ENCODE peak calls at places on chromosomes 2 and 18, in seven cellular contexts. One of them, this sample, is unnamed.

GRCh38 chr2:160667811-160668210 is 174.2 kb upstream of the RBMS1 start:
- DNase-seq in fibroblast of pulmonary artery: no peak
- DNase-seq in CD8-positive, alpha-beta T cell: no peak
- DNase-seq in Caco-2: no peak
- DNase-seq in NB4: no peak
- DNase-seq in mucosa of descending colon: no peak
- DNase-seq in DND-41: no peak
- DNase-seq in this sample: peak

GRCh38 chr2:13542061-13542460 is 825.3 kb downstream of the TRIB2 start:
- DNase-seq in fibroblast of pulmonary artery: no peak
- DNase-seq in CD8-positive, alpha-beta T cell: no peak
- DNase-seq in Caco-2: no peak
- DNase-seq in NB4: no peak
- DNase-seq in mucosa of descending colon: no peak
- DNase-seq in DND-41: no peak
- DNase-seq in this sample: no peak

GRCh38 chr2:185511925-185512324 is 226.7 kb upstream of the FSIP2 start:
- DNase-seq in fibroblast of pulmonary artery: no peak
- DNase-seq in CD8-positive, alpha-beta T cell: no peak
- DNase-seq in Caco-2: no peak
- DNase-seq in NB4: no peak
- DNase-seq in mucosa of descending colon: no peak
- DNase-seq in DND-41: no peak
- DNase-seq in this sample: no peak

GRCh38 chr2:8709611-8710010 is 27.8 kb downstream of the ID2 start:
- DNase-seq in fibroblast of pulmonary artery: no peak
- DNase-seq in CD8-positive, alpha-beta T cell: no peak
- DNase-seq in Caco-2: no peak
- DNase-seq in NB4: no peak
- DNase-seq in mucosa of descending colon: peak
- DNase-seq in DND-41: no peak
- DNase-seq in this sample: no peak

GRCh38 chr2:79585701-79586428 is 73.0 kb downstream of the CTNNA2 start:
- DNase-seq in fibroblast of pulmonary artery: no peak
- DNase-seq in CD8-positive, alpha-beta T cell: no peak
- DNase-seq in Caco-2: no peak
- DNase-seq in NB4: no peak
- DNase-seq in mucosa of descending colon: no peak
- DNase-seq in DND-41: no peak
- DNase-seq in this sample: no peak

GRCh38 chr2:188695953-188696352 is 278.2 kb upstream of the COL3A1 start:
- DNase-seq in fibroblast of pulmonary artery: peak
- DNase-seq in CD8-positive, alpha-beta T cell: no peak
- DNase-seq in Caco-2: no peak
- DNase-seq in NB4: no peak
- DNase-seq in mucosa of descending colon: no peak
- DNase-seq in DND-41: no peak
- DNase-seq in this sample: peak

GRCh38 chr2:109407401-109408335 is 206.1 kb downstream of the SEPTIN10 start:
- DNase-seq in fibroblast of pulmonary artery: no peak
- DNase-seq in CD8-positive, alpha-beta T cell: no peak
- DNase-seq in Caco-2: no peak
- DNase-seq in NB4: peak
- DNase-seq in mucosa of descending colon: no peak
- DNase-seq in DND-41: no peak
- DNase-seq in this sample: no peak

GRCh38 chr18:48418000-48418399 is 8.8 kb upstream of the ZBTB7C start:
- DNase-seq in fibroblast of pulmonary artery: no peak
- DNase-seq in CD8-positive, alpha-beta T cell: no peak
- DNase-seq in Caco-2: no peak
- DNase-seq in NB4: peak
- DNase-seq in mucosa of descending colon: no peak
- DNase-seq in DND-41: no peak
- DNase-seq in this sample: no peak

GRCh38 chr2:169715379-169716228 is 18.0 kb upstream of the KLHL23 start:
- DNase-seq in fibroblast of pulmonary artery: no peak
- DNase-seq in CD8-positive, alpha-beta T cell: no peak
- DNase-seq in Caco-2: peak
- DNase-seq in NB4: no peak
- DNase-seq in mucosa of descending colon: peak
- DNase-seq in DND-41: no peak
- DNase-seq in this sample: peak

GRCh38 chr2:218367415-218368149 is 10.9 kb downstream of the CATIP start:
- DNase-seq in fibroblast of pulmonary artery: peak
- DNase-seq in CD8-positive, alpha-beta T cell: peak
- DNase-seq in Caco-2: peak
- DNase-seq in NB4: peak
- DNase-seq in mucosa of descending colon: peak
- DNase-seq in DND-41: no peak
- DNase-seq in this sample: peak

GRCh38 chr2:121245913-121246312 is 39.1 kb downstream of the TFCP2L1 start:
- DNase-seq in fibroblast of pulmonary artery: no peak
- DNase-seq in CD8-positive, alpha-beta T cell: no peak
- DNase-seq in Caco-2: peak
- DNase-seq in NB4: no peak
- DNase-seq in mucosa of descending colon: no peak
- DNase-seq in DND-41: no peak
- DNase-seq in this sample: no peak

GRCh38 chr2:30410217-30410616 is 36.8 kb upstream of the LCLAT1 start:
- DNase-seq in fibroblast of pulmonary artery: peak
- DNase-seq in CD8-positive, alpha-beta T cell: no peak
- DNase-seq in Caco-2: no peak
- DNase-seq in NB4: no peak
- DNase-seq in mucosa of descending colon: no peak
- DNase-seq in DND-41: peak
- DNase-seq in this sample: peak

GRCh38 chr2:10079192-10079930 is 850 bp downstream of the CYS1 start:
- DNase-seq in fibroblast of pulmonary artery: peak
- DNase-seq in CD8-positive, alpha-beta T cell: no peak
- DNase-seq in Caco-2: peak
- DNase-seq in NB4: peak
- DNase-seq in mucosa of descending colon: no peak
- DNase-seq in DND-41: no peak
- DNase-seq in this sample: peak

GRCh38 chr2:128530025-128530573 is 211.4 kb upstream of the HS6ST1 start:
- DNase-seq in fibroblast of pulmonary artery: no peak
- DNase-seq in CD8-positive, alpha-beta T cell: no peak
- DNase-seq in Caco-2: no peak
- DNase-seq in NB4: no peak
- DNase-seq in mucosa of descending colon: no peak
- DNase-seq in DND-41: no peak
- DNase-seq in this sample: no peak

GRCh38 chr2:128533101-128533500 is 214.4 kb upstream of the HS6ST1 start:
- DNase-seq in fibroblast of pulmonary artery: no peak
- DNase-seq in CD8-positive, alpha-beta T cell: no peak
- DNase-seq in Caco-2: no peak
- DNase-seq in NB4: no peak
- DNase-seq in mucosa of descending colon: no peak
- DNase-seq in DND-41: no peak
- DNase-seq in this sample: no peak

GRCh38 chr2:128534688-128535392 is 216.2 kb upstream of the HS6ST1 start:
- DNase-seq in fibroblast of pulmonary artery: no peak
- DNase-seq in CD8-positive, alpha-beta T cell: no peak
- DNase-seq in Caco-2: no peak
- DNase-seq in NB4: no peak
- DNase-seq in mucosa of descending colon: no peak
- DNase-seq in DND-41: no peak
- DNase-seq in this sample: no peak

GRCh38 chr2:128528133-128528532 is 209.5 kb upstream of the HS6ST1 start:
- DNase-seq in fibroblast of pulmonary artery: no peak
- DNase-seq in CD8-positive, alpha-beta T cell: no peak
- DNase-seq in Caco-2: no peak
- DNase-seq in NB4: no peak
- DNase-seq in mucosa of descending colon: no peak
- DNase-seq in DND-41: no peak
- DNase-seq in this sample: no peak

DNA sequence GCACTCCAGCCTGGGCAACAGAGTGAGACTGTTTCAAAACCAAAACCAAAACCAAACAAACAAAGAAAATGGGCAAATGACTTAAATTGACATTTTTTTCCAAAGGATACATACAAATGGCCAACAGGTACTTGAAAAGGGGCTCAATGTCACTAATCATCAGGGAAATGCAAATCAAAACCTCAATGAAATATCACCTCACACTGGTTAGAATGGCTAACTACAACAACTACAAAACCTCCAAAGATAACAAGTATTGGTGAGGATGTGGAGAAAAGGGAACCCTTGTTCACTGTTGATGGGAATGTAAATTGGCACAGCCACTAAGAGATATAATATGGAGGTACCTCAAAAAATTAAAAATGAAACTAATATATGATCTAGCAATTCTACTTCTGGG is 213.2 kb upstream of the HS6ST1 start:
- DNase-seq in fibroblast of pulmonary artery: no peak
- DNase-seq in CD8-positive, alpha-beta T cell: no peak
- DNase-seq in Caco-2: no peak
- DNase-seq in NB4: peak
- DNase-seq in mucosa of descending colon: no peak
- DNase-seq in DND-41: no peak
- DNase-seq in this sample: no peak
- TF ChIP-seq CTCF in fibroblast of pulmonary artery: peak
- TF ChIP-seq CTCF in CD8-positive, alpha-beta T cell: no peak
- TF ChIP-seq CTCF in Caco-2: no peak
- TF ChIP-seq CTCF in NB4: peak
- TF ChIP-seq CTCF in mucosa of descending colon: no peak
- TF ChIP-seq CTCF in DND-41: peak
- TF ChIP-seq CTCF in this sample: no peak

GRCh38 chr2:27133905-27134780 is at the start of gene PREB:
- DNase-seq in fibroblast of pulmonary artery: peak
- DNase-seq in CD8-positive, alpha-beta T cell: peak
- DNase-seq in Caco-2: peak
- DNase-seq in NB4: peak
- DNase-seq in mucosa of descending colon: peak
- DNase-seq in DND-41: peak
- DNase-seq in this sample: peak

GRCh38 chr2:27131429-27131828 is 3.0 kb downstream of the PREB start:
- DNase-seq in fibroblast of pulmonary artery: no peak
- DNase-seq in CD8-positive, alpha-beta T cell: no peak
- DNase-seq in Caco-2: no peak
- DNase-seq in NB4: no peak
- DNase-seq in mucosa of descending colon: no peak
- DNase-seq in DND-41: no peak
- DNase-seq in this sample: no peak

GRCh38 chr2:27135471-27135955 is 1.1 kb upstream of the PREB start:
- DNase-seq in fibroblast of pulmonary artery: no peak
- DNase-seq in CD8-positive, alpha-beta T cell: no peak
- DNase-seq in Caco-2: no peak
- DNase-seq in NB4: peak
- DNase-seq in mucosa of descending colon: no peak
- DNase-seq in DND-41: no peak
- DNase-seq in this sample: no peak

GRCh38 chr2:27134781-27135470 is 490 bp upstream of the PREB start:
- DNase-seq in fibroblast of pulmonary artery: no peak
- DNase-seq in CD8-positive, alpha-beta T cell: no peak
- DNase-seq in Caco-2: no peak
- DNase-seq in NB4: no peak
- DNase-seq in mucosa of descending colon: no peak
- DNase-seq in DND-41: no peak
- DNase-seq in this sample: no peak

DNA sequence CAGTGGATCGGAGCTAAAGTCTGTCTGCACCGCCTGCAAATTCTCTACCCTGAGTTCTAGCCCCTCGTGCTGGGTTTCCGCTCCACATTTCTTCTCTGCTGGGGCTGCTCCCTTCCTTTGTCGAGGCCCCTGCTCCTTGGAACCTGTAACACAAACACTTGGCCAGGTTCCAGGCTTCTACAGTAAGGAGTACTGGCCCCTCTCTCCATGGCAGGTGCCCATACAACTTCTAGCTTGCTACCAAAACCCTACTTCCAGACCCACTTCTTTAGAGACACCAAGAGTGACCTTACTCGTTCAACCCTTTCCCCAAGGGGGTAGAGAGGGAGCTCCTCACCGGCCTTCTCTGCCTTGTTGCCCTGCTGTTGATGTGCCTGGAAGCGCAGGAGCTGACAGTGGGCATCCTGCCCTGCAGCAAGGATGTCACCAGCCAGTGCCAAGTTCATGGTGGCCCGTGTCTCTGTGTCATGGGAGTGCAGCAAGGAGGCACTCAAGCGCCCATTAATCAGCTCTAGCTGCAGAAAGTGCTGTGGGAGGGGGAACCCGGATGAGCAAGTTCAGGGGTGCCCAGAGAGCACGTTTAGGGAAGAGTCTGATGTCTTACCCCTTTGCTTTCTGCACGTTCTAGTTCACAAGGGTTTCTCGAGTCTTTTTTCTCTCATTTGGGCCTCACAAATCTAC is 1.1 kb downstream of the PREB start:
- DNase-seq in fibroblast of pulmonary artery: no peak
- DNase-seq in CD8-positive, alpha-beta T cell: peak
- DNase-seq in Caco-2: no peak
- DNase-seq in NB4: no peak
- DNase-seq in mucosa of descending colon: no peak
- DNase-seq in DND-41: peak
- DNase-seq in this sample: no peak
- H3K4me3 ChIP-seq in fibroblast of pulmonary artery: peak
- H3K4me3 ChIP-seq in CD8-positive, alpha-beta T cell: peak
- H3K4me3 ChIP-seq in Caco-2: peak
- H3K4me3 ChIP-seq in NB4: peak
- H3K4me3 ChIP-seq in mucosa of descending colon: no peak
- H3K4me3 ChIP-seq in DND-41: peak
- H3K4me3 ChIP-seq in this sample: peak

GRCh38 chr18:36714476-36714875 is 114.3 kb downstream of the TPGS2 start:
- DNase-seq in fibroblast of pulmonary artery: no peak
- DNase-seq in CD8-positive, alpha-beta T cell: no peak
- DNase-seq in Caco-2: no peak
- DNase-seq in NB4: no peak
- DNase-seq in mucosa of descending colon: no peak
- DNase-seq in DND-41: no peak
- DNase-seq in this sample: no peak
- TF ChIP-seq CTCF in fibroblast of pulmonary artery: no peak
- TF ChIP-seq CTCF in CD8-positive, alpha-beta T cell: no peak
- TF ChIP-seq CTCF in Caco-2: no peak
- TF ChIP-seq CTCF in NB4: no peak
- TF ChIP-seq CTCF in mucosa of descending colon: no peak
- TF ChIP-seq CTCF in DND-41: no peak
- TF ChIP-seq CTCF in this sample: peak

DNA sequence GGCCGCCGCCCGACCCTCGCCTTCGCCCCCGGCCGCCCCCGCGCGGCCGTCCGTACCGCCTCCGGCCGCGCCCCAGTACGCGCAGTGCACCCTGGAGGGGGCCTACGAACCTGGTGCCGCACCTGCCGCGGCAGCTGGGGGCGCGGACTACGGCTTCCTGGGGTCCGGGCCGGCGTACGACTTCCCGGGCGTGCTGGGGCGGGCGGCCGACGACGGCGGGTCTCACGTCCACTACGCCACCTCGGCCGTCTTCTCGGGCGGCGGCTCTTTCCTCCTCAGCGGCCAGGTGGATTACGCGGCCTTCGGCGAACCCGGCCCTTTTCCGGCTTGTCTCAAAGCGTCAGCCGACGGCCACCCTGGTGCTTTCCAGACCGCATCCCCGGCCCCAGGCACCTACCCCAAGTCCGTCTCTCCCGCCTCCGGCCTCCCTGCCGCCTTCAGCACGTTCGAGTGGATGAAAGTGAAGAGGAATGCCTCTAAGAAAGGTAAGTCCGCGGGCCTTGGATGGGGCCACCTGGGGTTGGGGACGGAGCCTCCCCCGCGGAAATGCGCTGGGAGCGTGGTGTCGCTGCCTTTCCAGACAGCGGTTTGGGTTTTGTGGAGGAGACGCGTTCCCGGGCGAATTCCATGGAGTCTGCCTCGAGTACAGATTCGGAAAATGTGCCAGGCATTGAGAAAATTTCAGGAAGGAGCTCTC is 649 bp downstream of the HOXD1 start:
- DNase-seq in fibroblast of pulmonary artery: no peak
- DNase-seq in CD8-positive, alpha-beta T cell: no peak
- DNase-seq in Caco-2: no peak
- DNase-seq in NB4: no peak
- DNase-seq in mucosa of descending colon: peak
- DNase-seq in DND-41: no peak
- DNase-seq in this sample: no peak
- H3K4me3 ChIP-seq in fibroblast of pulmonary artery: no peak
- H3K4me3 ChIP-seq in CD8-positive, alpha-beta T cell: peak
- H3K4me3 ChIP-seq in Caco-2: peak
- H3K4me3 ChIP-seq in NB4: no peak
- H3K4me3 ChIP-seq in mucosa of descending colon: peak
- H3K4me3 ChIP-seq in DND-41: no peak
- H3K4me3 ChIP-seq in this sample: no peak

This sample was measured in choroid plexus epithelial cell.